ENCODE peak calls at places on chromosomes 13 and 19, in six cellular contexts. O is iPS DF 6.9; K is pancreas; A is BE2C; B is substantia nigra; W is stimulated activated CD8-positive, alpha-beta memory T cell treated with anti-CD3 and anti-CD28 coated beads, Interleukin-2, amount 100 ng/mL, for 48 hours. E is an unnamed sample.

GRCh38 chr13:80084086-80084676 is 256.7 kb downstream of the SPRY2 start:
- DNase-seq in O (no peak), A (no peak), B (no peak), W (no peak), K (no peak), E (peak; percentile 98)

GRCh38 chr19:14954071-14954655 is 12.9 kb downstream of the OR7C2 start:
- DNase-seq in B (no peak), W (no peak), A (peak; percentile 16), K (no peak), O (no peak), E (no peak)

GRCh38 chr19:49746206-49746958 is 16.7 kb downstream of the TSKS start:
- DNase-seq in W (peak; percentile 37), B (no peak), O (peak; percentile 89), K (peak; percentile 38), A (peak; percentile 97), E (no peak)

GRCh38 chr13:76210262-76210661 is 574.1 kb downstream of the LMO7 start:
- DNase-seq in B (no peak), O (no peak), A (no peak), K (no peak), W (no peak), E (no peak)

GRCh38 chr13:50366488-50367174 is 351.4 kb downstream of the KCNRG start:
- DNase-seq in W (peak; percentile 8), B (no peak), K (no peak), O (no peak), A (no peak), E (no peak)

GRCh38 chr19:4322942-4323665 is 15.5 kb downstream of the STAP2 start:
- DNase-seq in O (no peak), W (no peak), B (no peak), A (no peak), K (no peak), E (no peak)

GRCh38 chr19:58338825-58339558 is 12.2 kb downstream of the ZSCAN22 start:
- DNase-seq in W (no peak), B (no peak), O (no peak), K (no peak), A (no peak), E (no peak)

GRCh38 chr13:60837806-60838205 is 440.8 kb downstream of the TDRD3 start:
- DNase-seq in O (no peak), A (no peak), B (no peak), K (no peak), W (no peak), E (no peak)

GRCh38 chr13:76667551-76667950 is 218.7 kb downstream of the KCTD12 start:
- DNase-seq in W (no peak), A (peak; percentile 19), K (no peak), O (no peak), B (no peak), E (no peak)

GRCh38 chr19:33797821-33798633 is 1.4 kb downstream of the KCTD15 start:
- DNase-seq in K (peak; percentile 78), A (peak; percentile 41), B (no peak), O (no peak), W (no peak), E (no peak)